ENCODE peak calls at places on chromosome 3, in five cellular contexts. One of them, this sample, is unnamed. For H3K27me3, the result is how much of the 10 kb centered on the place peaks cover.

GRCh38 chr3:129486057-129487035 is 42.1 kb upstream of the RHO start:
- DNase-seq in neural progenitor cell: peak
- DNase-seq in lung: no peak
- DNase-seq in left ventricle myocardium inferior: no peak
- DNase-seq in testis: no peak
- DNase-seq in this sample: no peak

GRCh38 chr3:185688808-185689207 is 102.7 kb downstream of the SENP2 start:
- DNase-seq in neural progenitor cell: no peak
- DNase-seq in lung: no peak
- DNase-seq in left ventricle myocardium inferior: no peak
- DNase-seq in testis: no peak
- DNase-seq in this sample: no peak

GRCh38 chr3:146830231-146830630 is 225.1 kb upstream of the PLSCR5 start:
- DNase-seq in neural progenitor cell: no peak
- DNase-seq in lung: no peak
- DNase-seq in left ventricle myocardium inferior: no peak
- DNase-seq in testis: no peak
- DNase-seq in this sample: no peak

GRCh38 chr3:191331443-191331842 is 1.1 kb upstream of the UTS2B start:
- DNase-seq in neural progenitor cell: no peak
- DNase-seq in lung: no peak
- DNase-seq in left ventricle myocardium inferior: no peak
- DNase-seq in testis: no peak
- DNase-seq in this sample: no peak

GRCh38 chr3:18436213-18436612 is 11.1 kb upstream of the SATB1 start:
- DNase-seq in neural progenitor cell: no peak
- DNase-seq in lung: no peak
- DNase-seq in left ventricle myocardium inferior: no peak
- DNase-seq in testis: no peak
- DNase-seq in this sample: no peak

GRCh38 chr3:37945803-37946530 is 44.6 kb upstream of the VILL start:
- DNase-seq in neural progenitor cell: no peak
- DNase-seq in lung: no peak
- DNase-seq in left ventricle myocardium inferior: no peak
- DNase-seq in testis: no peak
- DNase-seq in this sample: no peak

GRCh38 chr3:49357466-49358216 is 512 bp downstream of the GPX1 start:
- DNase-seq in neural progenitor cell: peak
- DNase-seq in lung: peak
- DNase-seq in left ventricle myocardium inferior: peak
- DNase-seq in testis: peak
- DNase-seq in this sample: no peak

GRCh38 chr3:63278171-63278999 is at the start of gene SYNPR:
- DNase-seq in neural progenitor cell: peak
- DNase-seq in lung: no peak
- DNase-seq in left ventricle myocardium inferior: no peak
- DNase-seq in testis: no peak
- DNase-seq in this sample: peak

GRCh38 chr3:45112939-45113338 is 33.2 kb downstream of the CDCP1 start:
- DNase-seq in neural progenitor cell: no peak
- DNase-seq in lung: no peak
- DNase-seq in left ventricle myocardium inferior: no peak
- DNase-seq in testis: no peak
- DNase-seq in this sample: no peak

GRCh38 chr3:197335428-197336132 is 37.2 kb upstream of the DLG1 start:
- DNase-seq in neural progenitor cell: no peak
- DNase-seq in lung: no peak
- DNase-seq in left ventricle myocardium inferior: no peak
- DNase-seq in testis: no peak
- DNase-seq in this sample: peak

GRCh38 chr3:170228093-170228766 is 6.0 kb downstream of the PRKCI start:
- DNase-seq in neural progenitor cell: no peak
- DNase-seq in lung: no peak
- DNase-seq in left ventricle myocardium inferior: no peak
- DNase-seq in testis: no peak
- DNase-seq in this sample: no peak

GRCh38 chr3:13607821-13608620 is 59.1 kb downstream of the FBLN2 start:
- DNase-seq in neural progenitor cell: no peak
- DNase-seq in lung: no peak
- DNase-seq in left ventricle myocardium inferior: no peak
- DNase-seq in testis: no peak
- DNase-seq in this sample: no peak

GRCh38 chr3:12468276-12468675 is 16.0 kb upstream of the TSEN2 start:
- DNase-seq in neural progenitor cell: no peak
- DNase-seq in lung: no peak
- DNase-seq in left ventricle myocardium inferior: no peak
- DNase-seq in testis: no peak
- DNase-seq in this sample: no peak

GRCh38 chr3:134237454-134238145 is 13.1 kb downstream of the RYK start:
- DNase-seq in neural progenitor cell: no peak
- DNase-seq in lung: no peak
- DNase-seq in left ventricle myocardium inferior: no peak
- DNase-seq in testis: no peak
- DNase-seq in this sample: no peak

GRCh38 chr3:134917631-134918030 is 122.6 kb downstream of the EPHB1 start:
- DNase-seq in neural progenitor cell: no peak
- DNase-seq in lung: no peak
- DNase-seq in left ventricle myocardium inferior: no peak
- DNase-seq in testis: no peak
- DNase-seq in this sample: no peak

GRCh38 chr3:14989943-14990753 is 42.8 kb downstream of the NR2C2 start:
- DNase-seq in neural progenitor cell: peak
- DNase-seq in lung: peak
- DNase-seq in left ventricle myocardium inferior: peak
- DNase-seq in testis: no peak
- DNase-seq in this sample: no peak

GRCh38 chr3:104206925-104207324 is 1159.8 kb upstream of the ALCAM start:
- DNase-seq in neural progenitor cell: no peak
- DNase-seq in lung: no peak
- DNase-seq in left ventricle myocardium inferior: no peak
- DNase-seq in testis: no peak
- DNase-seq in this sample: no peak

GRCh38 chr3:180403156-180403555 is 198.8 kb upstream of the TTC14 start:
- DNase-seq in neural progenitor cell: no peak
- DNase-seq in lung: no peak
- DNase-seq in left ventricle myocardium inferior: no peak
- DNase-seq in testis: no peak
- DNase-seq in this sample: no peak

DNA sequence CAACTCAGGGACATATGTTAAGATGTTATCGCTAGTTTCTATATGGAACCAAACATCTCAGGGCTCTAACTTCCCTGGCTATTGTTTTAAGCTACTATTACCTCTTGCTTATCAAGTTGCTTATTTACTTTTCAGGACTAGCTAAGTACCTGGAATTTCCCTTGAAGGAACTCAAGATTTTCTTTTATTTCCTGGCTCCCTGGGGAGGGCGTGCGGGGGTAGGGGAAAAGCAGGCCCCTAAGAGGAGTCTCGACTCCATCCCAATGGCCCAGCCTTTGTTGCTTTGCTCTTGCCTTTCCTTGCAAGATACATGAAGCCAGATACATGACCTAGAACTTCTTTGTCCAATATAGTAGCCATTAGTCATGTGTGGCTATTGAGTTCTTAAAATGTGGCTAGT is 76.9 kb upstream of the STXBP5L start:
- DNase-seq in neural progenitor cell: no peak
- DNase-seq in lung: no peak
- DNase-seq in left ventricle myocardium inferior: no peak
- DNase-seq in testis: no peak
- DNase-seq in this sample: no peak
- H3K27me3 ChIP-seq in neural progenitor cell: under half
- H3K27me3 ChIP-seq in lung: under half
- H3K27me3 ChIP-seq in left ventricle myocardium inferior: under half
- H3K27me3 ChIP-seq in testis: under half
- H3K27me3 ChIP-seq in this sample: under half

DNA sequence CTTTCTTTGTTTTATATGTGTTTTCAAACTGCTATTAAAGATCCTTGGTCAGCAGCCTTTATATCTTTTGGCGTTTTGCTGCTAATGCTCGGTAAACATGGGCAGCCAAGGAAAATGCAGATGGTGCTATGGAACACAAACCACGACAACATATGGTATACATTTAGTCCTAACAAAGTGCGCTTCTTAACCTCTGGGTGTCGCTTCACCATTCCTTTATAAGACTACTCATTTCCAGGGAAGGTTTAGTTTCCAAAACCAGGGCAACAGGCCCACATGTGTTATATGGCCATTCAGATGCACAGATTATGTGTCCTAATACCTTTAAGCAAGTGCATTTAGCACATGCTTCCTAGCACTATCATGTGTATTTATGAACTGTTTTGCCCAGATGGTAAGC is 14.7 kb downstream of the SHOX2 start:
- DNase-seq in neural progenitor cell: peak
- DNase-seq in lung: no peak
- DNase-seq in left ventricle myocardium inferior: no peak
- DNase-seq in testis: no peak
- DNase-seq in this sample: no peak
- TF ChIP-seq CTCF in neural progenitor cell: peak
- TF ChIP-seq CTCF in lung: no peak
- TF ChIP-seq CTCF in left ventricle myocardium inferior: peak
- TF ChIP-seq CTCF in testis: no peak
- TF ChIP-seq CTCF in this sample: peak

GRCh38 chr3:159634414-159634813 is 354.2 kb upstream of the IL12A start:
- DNase-seq in neural progenitor cell: no peak
- DNase-seq in lung: no peak
- DNase-seq in left ventricle myocardium inferior: no peak
- DNase-seq in testis: no peak
- DNase-seq in this sample: no peak
- H3K4me3 ChIP-seq in neural progenitor cell: no peak
- H3K4me3 ChIP-seq in lung: no peak
- H3K4me3 ChIP-seq in left ventricle myocardium inferior: no peak
- H3K4me3 ChIP-seq in testis: no peak
- H3K4me3 ChIP-seq in this sample: no peak

GRCh38 chr3:46472736-46473135 is 8.0 kb upstream of the LTF start:
- DNase-seq in neural progenitor cell: no peak
- DNase-seq in lung: no peak
- DNase-seq in left ventricle myocardium inferior: no peak
- DNase-seq in testis: no peak
- DNase-seq in this sample: no peak
- H3K27me3 ChIP-seq in neural progenitor cell: under half
- H3K27me3 ChIP-seq in lung: under half
- H3K27me3 ChIP-seq in left ventricle myocardium inferior: under half
- H3K27me3 ChIP-seq in testis: under half
- H3K27me3 ChIP-seq in this sample: under half

GRCh38 chr3:40516201-40516600 is 8.6 kb upstream of the ZNF621 start:
- DNase-seq in neural progenitor cell: no peak
- DNase-seq in lung: no peak
- DNase-seq in left ventricle myocardium inferior: no peak
- DNase-seq in testis: no peak
- DNase-seq in this sample: no peak
- TF ChIP-seq CTCF in neural progenitor cell: no peak
- TF ChIP-seq CTCF in lung: no peak
- TF ChIP-seq CTCF in left ventricle myocardium inferior: no peak
- TF ChIP-seq CTCF in testis: no peak
- TF ChIP-seq CTCF in this sample: no peak

GRCh38 chr3:181730364-181730763 is 18.6 kb downstream of the SOX2 start:
- DNase-seq in neural progenitor cell: no peak
- DNase-seq in lung: no peak
- DNase-seq in left ventricle myocardium inferior: no peak
- DNase-seq in testis: no peak
- DNase-seq in this sample: no peak
- H3K4me3 ChIP-seq in neural progenitor cell: peak
- H3K4me3 ChIP-seq in lung: no peak
- H3K4me3 ChIP-seq in left ventricle myocardium inferior: no peak
- H3K4me3 ChIP-seq in testis: no peak
- H3K4me3 ChIP-seq in this sample: no peak

GRCh38 chr3:124032881-124033359 is 41.0 kb upstream of the ROPN1 start:
- DNase-seq in neural progenitor cell: peak
- DNase-seq in lung: peak
- DNase-seq in left ventricle myocardium inferior: peak
- DNase-seq in testis: peak
- DNase-seq in this sample: peak
- H3K27me3 ChIP-seq in neural progenitor cell: half or more
- H3K27me3 ChIP-seq in lung: under half
- H3K27me3 ChIP-seq in left ventricle myocardium inferior: under half
- H3K27me3 ChIP-seq in testis: under half
- H3K27me3 ChIP-seq in this sample: under half

GRCh38 chr3:8755564-8756237 is 13.7 kb downstream of the OXTR start:
- DNase-seq in neural progenitor cell: no peak
- DNase-seq in lung: no peak
- DNase-seq in left ventricle myocardium inferior: no peak
- DNase-seq in testis: no peak
- DNase-seq in this sample: peak
- TF ChIP-seq CTCF in neural progenitor cell: peak
- TF ChIP-seq CTCF in lung: no peak
- TF ChIP-seq CTCF in left ventricle myocardium inferior: no peak
- TF ChIP-seq CTCF in testis: no peak
- TF ChIP-seq CTCF in this sample: peak